ENCODE peak calls at places on chromosomes 5 and 9, in five cellular contexts. L, K, D, F and T are unnamed samples.

GRCh38 chr5:169116961-169117461 is 183.9 kb downstream of the SLIT3 start:
- ATAC-seq in D (no peak), F (peak; percentile 73), L (no peak), K (peak; percentile 78), T (no peak)

GRCh38 chr5:61342066-61342465 is 10.0 kb downstream of the ZSWIM6 start:
- ATAC-seq in D (peak; percentile 57), K (no peak), L (peak; percentile 32), F (no peak), T (no peak)

GRCh38 chr9:112002131-112002846 is 105.7 kb downstream of the UGCG start:
- ATAC-seq in D (no peak), L (no peak), K (no peak), F (no peak), T (no peak)

GRCh38 chr5:142542906-142543305 is 143.0 kb downstream of the FGF1 start:
- ATAC-seq in F (no peak), K (no peak), L (no peak), D (no peak), T (peak; percentile 79)

GRCh38 chr5:76700571-76700970 is 15.4 kb upstream of the F2R start:
- ATAC-seq in L (no peak), D (no peak), F (no peak), K (no peak), T (no peak)

GRCh38 chr9:112495614-112496013 is 9.0 kb downstream of the KIAA1958 start:
- ATAC-seq in L (no peak), F (peak; percentile 9), K (peak; percentile 74), D (no peak), T (no peak)

GRCh38 chr5:57243286-57244137 is 69.7 kb downstream of the GPBP1 start:
- ATAC-seq in D (peak; percentile 21), L (peak; percentile 83), F (peak; percentile 55), K (no peak), T (no peak)

GRCh38 chr9:124764774-124765438 is 6.2 kb downstream of the NR6A1 start:
- ATAC-seq in D (no peak), K (peak; percentile 54), F (peak; percentile 69), L (peak; percentile 81), T (no peak)

GRCh38 chr9:109212768-109213167 is 45.7 kb upstream of the FRRS1L start:
- ATAC-seq in F (no peak), K (no peak), D (no peak), L (no peak), T (no peak)

GRCh38 chr5:78787763-78788162 is 139.2 kb upstream of the LHFPL2 start:
- ATAC-seq in L (no peak), K (no peak), D (peak; percentile 85), F (no peak), T (peak; percentile 66)

GRCh38 chr9:98236881-98237487 is 18.5 kb downstream of the TBC1D2 start:
- ATAC-seq in L (no peak), K (no peak), D (no peak), F (no peak), T (no peak)

GRCh38 chr5:65938256-65938655 is 11.9 kb downstream of the ERBIN start:
- ATAC-seq in L (peak; percentile 67), D (no peak), F (no peak), K (no peak), T (no peak)

GRCh38 chr5:164934561-164934960 is 1429.1 kb downstream of the MAT2B start:
- ATAC-seq in L (no peak), K (no peak), F (no peak), D (no peak), T (no peak)

GRCh38 chr9:20309209-20309608 is 313.1 kb downstream of the MLLT3 start:
- ATAC-seq in D (no peak), F (no peak), L (no peak), K (no peak), T (no peak)

GRCh38 chr5:108686676-108687075 is 61.0 kb upstream of the FER start:
- ATAC-seq in D (no peak), L (no peak), K (no peak), F (no peak), T (no peak)

GRCh38 chr5:108728566-108729305 is 19.0 kb upstream of the FER start:
- ATAC-seq in L (peak; percentile 52), F (peak; percentile 52), D (peak; percentile 39), K (no peak), T (no peak)

GRCh38 chr5:178360926-178361235 is 128.3 kb upstream of the PHYKPL start:
- ATAC-seq in D (no peak), L (no peak), K (no peak), F (no peak), T (no peak)

GRCh38 chr9:133109931-133110650 is 10.9 kb downstream of the RALGDS start:
- ATAC-seq in D (no peak), K (no peak), F (no peak), L (no peak), T (no peak)

GRCh38 chr5:130136300-130136699 is 232.0 kb downstream of the CHSY3 start:
- ATAC-seq in K (no peak), L (no peak), F (no peak), D (peak; percentile 41), T (no peak)

GRCh38 chr5:7642029-7642428 is 208.9 kb downstream of the CFAP90 start:
- ATAC-seq in F (no peak), K (no peak), D (no peak), L (no peak), T (no peak)

GRCh38 chr5:9431151-9431495 is 114.8 kb downstream of the SEMA5A start:
- ATAC-seq in L (no peak), F (no peak), D (no peak), K (no peak), T (no peak)

GRCh38 chr5:132342291-132343180 is 27.0 kb upstream of the SLC22A5 start:
- ATAC-seq in F (peak; percentile 74), D (no peak), L (peak; percentile 38), K (no peak), T (no peak)

GRCh38 chr5:103456476-103456875 is 106.1 kb downstream of the NUDT12 start:
- ATAC-seq in L (no peak), F (no peak), D (no peak), K (no peak), T (no peak)

GRCh38 chr5:103458497-103459040 is 104.0 kb downstream of the NUDT12 start:
- ATAC-seq in K (no peak), L (peak; percentile 65), F (no peak), D (no peak), T (no peak)

GRCh38 chr5:103465891-103466290 is 96.7 kb downstream of the NUDT12 start:
- ATAC-seq in K (no peak), F (no peak), D (no peak), L (no peak), T (no peak)

GRCh38 chr5:103464801-103465484 is 97.6 kb downstream of the NUDT12 start:
- ATAC-seq in F (no peak), D (no peak), L (no peak), K (no peak), T (no peak)

GRCh38 chr5:103461223-103461622 is 101.4 kb downstream of the NUDT12 start:
- ATAC-seq in L (no peak), K (no peak), F (no peak), D (no peak), T (no peak)
- TF ChIP-seq EP300 in L (no peak), K (no peak), F (no peak), D (no peak), T (no peak)

GRCh38 chr5:41956943-41957342 is 31.9 kb downstream of the FBXO4 start:
- ATAC-seq in L (no peak), F (no peak), K (no peak), D (no peak), T (no peak)

GRCh38 chr5:41966706-41967105 is 41.6 kb downstream of the FBXO4 start:
- ATAC-seq in K (no peak), D (no peak), L (no peak), F (no peak), T (no peak)

GRCh38 chr5:41962491-41962890 is 37.4 kb downstream of the FBXO4 start:
- ATAC-seq in K (no peak), L (no peak), F (no peak), D (no peak), T (no peak)

GRCh38 chr5:41960481-41960880 is 35.4 kb downstream of the FBXO4 start:
- ATAC-seq in K (no peak), F (no peak), L (no peak), D (no peak), T (no peak)

DNA sequence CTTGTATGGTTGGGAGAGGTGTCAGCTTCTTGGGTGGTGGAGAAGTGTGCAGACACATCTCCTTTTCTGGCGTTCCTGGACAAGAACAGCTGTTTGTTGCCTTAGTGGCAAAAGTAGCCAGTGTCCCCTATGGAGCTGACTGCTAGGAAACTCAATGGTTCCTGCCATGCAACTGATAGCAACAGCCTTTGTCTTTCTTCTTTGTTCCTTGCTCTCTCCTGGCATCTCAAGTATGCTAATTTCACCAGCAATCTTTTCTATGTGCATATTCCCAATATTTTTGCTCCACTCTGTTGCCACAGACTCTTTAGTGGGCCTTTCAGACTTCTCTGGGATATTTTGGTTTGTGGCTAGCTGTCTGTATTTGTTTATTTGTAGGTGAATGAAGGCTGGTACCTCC is 36.7 kb downstream of the FBXO4 start:
- ATAC-seq in K (no peak), L (no peak), F (no peak), D (no peak), T (no peak)
- H3K9me3 ChIP-seq in K (peaks cover 13% of the 10 kb centered on the region), L (no peaks in the 10 kb centered on the region), F (no peaks in the 10 kb centered on the region), D (peaks cover 10% of the 10 kb centered on the region), T (peaks cover 43% of the 10 kb centered on the region)

GRCh38 chr9:131438190-131438589 is 44.3 kb downstream of the PRRC2B start:
- ATAC-seq in D (no peak), F (no peak), L (no peak), K (no peak), T (no peak)

GRCh38 chr9:131442351-131442750 is 48.5 kb downstream of the PRRC2B start:
- ATAC-seq in L (no peak), D (no peak), F (no peak), K (no peak), T (no peak)

GRCh38 chr9:131443648-131444047 is 49.8 kb downstream of the PRRC2B start:
- ATAC-seq in F (no peak), K (no peak), D (no peak), L (no peak), T (no peak)

GRCh38 chr9:131439224-131439623 is 45.3 kb downstream of the PRRC2B start:
- ATAC-seq in F (no peak), D (no peak), L (no peak), K (no peak), T (no peak)

GRCh38 chr9:131441441-131441840 is 47.6 kb downstream of the PRRC2B start:
- ATAC-seq in F (no peak), D (peak; percentile 73), L (peak; percentile 81), K (no peak), T (no peak)
- H3K36me3 ChIP-seq in F (peaks cover 92% of the 10 kb centered on the region), D (peaks cover 31% of the 10 kb centered on the region), L (peaks cover 53% of the 10 kb centered on the region), K (peaks cover 89% of the 10 kb centered on the region), T (peaks cover 100% of the 10 kb centered on the region)

DNA sequence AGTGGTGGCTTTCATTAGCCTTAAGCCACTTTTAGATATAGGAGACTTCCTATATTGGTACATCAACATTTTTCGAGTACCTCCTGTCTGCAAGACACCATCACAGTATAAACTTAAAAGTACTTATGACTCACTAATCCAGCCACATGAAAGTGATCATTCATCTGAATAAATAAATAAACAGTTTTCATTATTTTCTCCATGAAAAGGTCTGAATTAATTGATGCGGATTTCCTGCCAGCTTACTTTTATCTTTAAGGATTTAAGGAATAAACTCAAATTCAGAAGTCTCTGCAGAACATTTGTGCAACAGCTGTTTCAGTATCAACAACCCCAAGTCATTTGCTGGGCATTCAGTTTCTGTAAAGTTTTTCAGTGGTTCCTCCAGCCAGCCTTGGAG is 4.0 kb downstream of the SAP30L start:
- ATAC-seq in D (no peak), K (no peak), F (no peak), L (no peak), T (no peak)
- TF ChIP-seq EP300 in D (no peak), K (no peak), F (no peak), L (no peak), T (no peak)